ENCODE peak calls at places on chromosomes 13 and 19, in ten cellular contexts. One of them, this sample, is unnamed.

GRCh38 chr13:42394361-42395065 is 122.6 kb downstream of the AKAP11 start:
- DNase-seq in heart right ventricle: no peak
- DNase-seq in Calu3: no peak
- DNase-seq in left lung: no peak
- DNase-seq in fibroblast of lung: no peak
- DNase-seq in breast epithelium: no peak
- DNase-seq in endothelial cell: no peak
- DNase-seq in fibroblast of the aortic adventitia: no peak
- DNase-seq in psoas muscle: no peak
- DNase-seq in activated CD8-positive, alpha-beta T cell treated with anti-CD3 and anti-CD28 coated beads for 36 hours: peak; percentile 41
- DNase-seq in this sample: no peak

GRCh38 chr19:18414504-18415176 is 4.6 kb upstream of the SSBP4 start:
- DNase-seq in heart right ventricle: no peak
- DNase-seq in Calu3: peak; percentile 31
- DNase-seq in left lung: peak; percentile 55
- DNase-seq in fibroblast of lung: no peak
- DNase-seq in breast epithelium: no peak
- DNase-seq in endothelial cell: no peak
- DNase-seq in fibroblast of the aortic adventitia: no peak
- DNase-seq in psoas muscle: no peak
- DNase-seq in activated CD8-positive, alpha-beta T cell treated with anti-CD3 and anti-CD28 coated beads for 36 hours: peak; percentile 61
- DNase-seq in this sample: no peak

GRCh38 chr19:35533822-35534521 is 716 bp downstream of the GAPDHS start:
- DNase-seq in heart right ventricle: peak; percentile 35
- DNase-seq in Calu3: peak; percentile 50
- DNase-seq in left lung: no peak
- DNase-seq in fibroblast of lung: peak; percentile 26
- DNase-seq in breast epithelium: no peak
- DNase-seq in endothelial cell: peak; percentile 50
- DNase-seq in fibroblast of the aortic adventitia: peak; percentile 29
- DNase-seq in psoas muscle: no peak
- DNase-seq in activated CD8-positive, alpha-beta T cell treated with anti-CD3 and anti-CD28 coated beads for 36 hours: peak; percentile 64
- DNase-seq in this sample: no peak

GRCh38 chr13:71632721-71633120 is 234.3 kb downstream of the DACH1 start:
- DNase-seq in heart right ventricle: no peak
- DNase-seq in Calu3: no peak
- DNase-seq in left lung: no peak
- DNase-seq in fibroblast of lung: no peak
- DNase-seq in breast epithelium: no peak
- DNase-seq in endothelial cell: no peak
- DNase-seq in fibroblast of the aortic adventitia: no peak
- DNase-seq in psoas muscle: no peak
- DNase-seq in activated CD8-positive, alpha-beta T cell treated with anti-CD3 and anti-CD28 coated beads for 36 hours: no peak
- DNase-seq in this sample: no peak

GRCh38 chr19:39090881-39091280 is 6.7 kb downstream of the ACP7 start:
- DNase-seq in heart right ventricle: no peak
- DNase-seq in Calu3: no peak
- DNase-seq in left lung: no peak
- DNase-seq in fibroblast of lung: no peak
- DNase-seq in breast epithelium: no peak
- DNase-seq in endothelial cell: no peak
- DNase-seq in fibroblast of the aortic adventitia: no peak
- DNase-seq in psoas muscle: no peak
- DNase-seq in activated CD8-positive, alpha-beta T cell treated with anti-CD3 and anti-CD28 coated beads for 36 hours: no peak
- DNase-seq in this sample: no peak

GRCh38 chr13:106440846-106441245 is 94.6 kb downstream of the EFNB2 start:
- DNase-seq in heart right ventricle: no peak
- DNase-seq in Calu3: no peak
- DNase-seq in left lung: no peak
- DNase-seq in fibroblast of lung: no peak
- DNase-seq in breast epithelium: no peak
- DNase-seq in endothelial cell: no peak
- DNase-seq in fibroblast of the aortic adventitia: no peak
- DNase-seq in psoas muscle: no peak
- DNase-seq in activated CD8-positive, alpha-beta T cell treated with anti-CD3 and anti-CD28 coated beads for 36 hours: no peak
- DNase-seq in this sample: no peak

GRCh38 chr19:35216026-35216832 is 12.3 kb downstream of the FAM187B start:
- DNase-seq in heart right ventricle: no peak
- DNase-seq in Calu3: no peak
- DNase-seq in left lung: no peak
- DNase-seq in fibroblast of lung: no peak
- DNase-seq in breast epithelium: no peak
- DNase-seq in endothelial cell: no peak
- DNase-seq in fibroblast of the aortic adventitia: no peak
- DNase-seq in psoas muscle: no peak
- DNase-seq in activated CD8-positive, alpha-beta T cell treated with anti-CD3 and anti-CD28 coated beads for 36 hours: no peak
- DNase-seq in this sample: no peak

GRCh38 chr19:36246006-36246391 is 31.1 kb downstream of the ZNF146 start:
- DNase-seq in heart right ventricle: no peak
- DNase-seq in Calu3: no peak
- DNase-seq in left lung: no peak
- DNase-seq in fibroblast of lung: no peak
- DNase-seq in breast epithelium: no peak
- DNase-seq in endothelial cell: no peak
- DNase-seq in fibroblast of the aortic adventitia: no peak
- DNase-seq in psoas muscle: no peak
- DNase-seq in activated CD8-positive, alpha-beta T cell treated with anti-CD3 and anti-CD28 coated beads for 36 hours: no peak
- DNase-seq in this sample: no peak

GRCh38 chr13:55155046-55155445 is 1985.7 kb upstream of the PRR20A start:
- DNase-seq in heart right ventricle: no peak
- DNase-seq in Calu3: no peak
- DNase-seq in left lung: no peak
- DNase-seq in fibroblast of lung: no peak
- DNase-seq in breast epithelium: no peak
- DNase-seq in endothelial cell: no peak
- DNase-seq in fibroblast of the aortic adventitia: no peak
- DNase-seq in psoas muscle: no peak
- DNase-seq in activated CD8-positive, alpha-beta T cell treated with anti-CD3 and anti-CD28 coated beads for 36 hours: no peak
- DNase-seq in this sample: no peak

GRCh38 chr19:3283886-3284657 is 59.6 kb downstream of the CELF5 start:
- DNase-seq in heart right ventricle: no peak
- DNase-seq in Calu3: no peak
- DNase-seq in left lung: no peak
- DNase-seq in fibroblast of lung: no peak
- DNase-seq in breast epithelium: no peak
- DNase-seq in endothelial cell: no peak
- DNase-seq in fibroblast of the aortic adventitia: no peak
- DNase-seq in psoas muscle: no peak
- DNase-seq in activated CD8-positive, alpha-beta T cell treated with anti-CD3 and anti-CD28 coated beads for 36 hours: no peak
- DNase-seq in this sample: no peak

GRCh38 chr19:3283246-3283751 is 58.8 kb downstream of the CELF5 start:
- DNase-seq in heart right ventricle: no peak
- DNase-seq in Calu3: no peak
- DNase-seq in left lung: no peak
- DNase-seq in fibroblast of lung: no peak
- DNase-seq in breast epithelium: no peak
- DNase-seq in endothelial cell: no peak
- DNase-seq in fibroblast of the aortic adventitia: no peak
- DNase-seq in psoas muscle: no peak
- DNase-seq in activated CD8-positive, alpha-beta T cell treated with anti-CD3 and anti-CD28 coated beads for 36 hours: no peak
- DNase-seq in this sample: no peak

GRCh38 chr19:3281026-3281425 is 56.6 kb downstream of the CELF5 start:
- DNase-seq in heart right ventricle: no peak
- DNase-seq in Calu3: no peak
- DNase-seq in left lung: no peak
- DNase-seq in fibroblast of lung: no peak
- DNase-seq in breast epithelium: no peak
- DNase-seq in endothelial cell: no peak
- DNase-seq in fibroblast of the aortic adventitia: no peak
- DNase-seq in psoas muscle: no peak
- DNase-seq in activated CD8-positive, alpha-beta T cell treated with anti-CD3 and anti-CD28 coated beads for 36 hours: no peak
- DNase-seq in this sample: no peak

GRCh38 chr19:3282155-3282554 is 57.7 kb downstream of the CELF5 start:
- DNase-seq in heart right ventricle: no peak
- DNase-seq in Calu3: no peak
- DNase-seq in left lung: no peak
- DNase-seq in fibroblast of lung: no peak
- DNase-seq in breast epithelium: no peak
- DNase-seq in endothelial cell: no peak
- DNase-seq in fibroblast of the aortic adventitia: no peak
- DNase-seq in psoas muscle: no peak
- DNase-seq in activated CD8-positive, alpha-beta T cell treated with anti-CD3 and anti-CD28 coated beads for 36 hours: no peak
- DNase-seq in this sample: no peak

DNA sequence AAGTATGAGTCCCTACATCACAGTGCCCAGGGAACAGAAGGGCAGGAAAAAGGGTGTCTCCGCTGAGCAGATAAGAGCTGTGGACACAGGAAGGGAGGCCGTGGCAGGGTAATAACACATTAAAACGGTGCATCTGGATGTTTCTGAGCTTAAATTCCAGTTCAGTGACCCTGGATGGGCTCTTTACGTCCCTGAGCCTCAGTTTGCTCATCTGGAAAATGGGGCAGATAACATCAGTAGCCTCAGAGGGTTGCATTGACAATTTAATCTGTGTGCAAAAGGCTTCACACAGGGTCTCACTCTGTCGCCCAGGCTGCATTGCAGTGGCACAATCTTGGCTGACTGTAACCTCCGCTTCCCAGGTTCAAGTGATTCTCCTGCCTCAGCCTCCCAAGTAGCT is 58.1 kb downstream of the CELF5 start:
- DNase-seq in heart right ventricle: no peak
- DNase-seq in Calu3: no peak
- DNase-seq in left lung: no peak
- DNase-seq in fibroblast of lung: no peak
- DNase-seq in breast epithelium: no peak
- DNase-seq in endothelial cell: no peak
- DNase-seq in fibroblast of the aortic adventitia: no peak
- DNase-seq in psoas muscle: no peak
- DNase-seq in activated CD8-positive, alpha-beta T cell treated with anti-CD3 and anti-CD28 coated beads for 36 hours: no peak
- DNase-seq in this sample: no peak
- TF ChIP-seq CTCF in heart right ventricle: no peak
- TF ChIP-seq CTCF in Calu3: no peak
- TF ChIP-seq CTCF in left lung: no peak
- TF ChIP-seq CTCF in fibroblast of lung: no peak
- TF ChIP-seq CTCF in breast epithelium: no peak
- TF ChIP-seq CTCF in endothelial cell: no peak
- TF ChIP-seq CTCF in fibroblast of the aortic adventitia: no peak
- TF ChIP-seq CTCF in psoas muscle: no peak
- TF ChIP-seq CTCF in activated CD8-positive, alpha-beta T cell treated with anti-CD3 and anti-CD28 coated beads for 36 hours: no peak
- TF ChIP-seq CTCF in this sample: no peak

GRCh38 chr13:47397739-47398138 is 500.9 kb upstream of the HTR2A start:
- DNase-seq in heart right ventricle: no peak
- DNase-seq in Calu3: peak; percentile 1
- DNase-seq in left lung: no peak
- DNase-seq in fibroblast of lung: peak; percentile 73
- DNase-seq in breast epithelium: no peak
- DNase-seq in endothelial cell: no peak
- DNase-seq in fibroblast of the aortic adventitia: peak; percentile 80
- DNase-seq in psoas muscle: no peak
- DNase-seq in activated CD8-positive, alpha-beta T cell treated with anti-CD3 and anti-CD28 coated beads for 36 hours: no peak
- DNase-seq in this sample: no peak
- TF ChIP-seq CTCF in heart right ventricle: no peak
- TF ChIP-seq CTCF in Calu3: no peak
- TF ChIP-seq CTCF in left lung: no peak
- TF ChIP-seq CTCF in fibroblast of lung: no peak
- TF ChIP-seq CTCF in breast epithelium: no peak
- TF ChIP-seq CTCF in endothelial cell: no peak
- TF ChIP-seq CTCF in fibroblast of the aortic adventitia: no peak
- TF ChIP-seq CTCF in psoas muscle: no peak
- TF ChIP-seq CTCF in activated CD8-positive, alpha-beta T cell treated with anti-CD3 and anti-CD28 coated beads for 36 hours: no peak
- TF ChIP-seq CTCF in this sample: peak; percentile 20

DNA sequence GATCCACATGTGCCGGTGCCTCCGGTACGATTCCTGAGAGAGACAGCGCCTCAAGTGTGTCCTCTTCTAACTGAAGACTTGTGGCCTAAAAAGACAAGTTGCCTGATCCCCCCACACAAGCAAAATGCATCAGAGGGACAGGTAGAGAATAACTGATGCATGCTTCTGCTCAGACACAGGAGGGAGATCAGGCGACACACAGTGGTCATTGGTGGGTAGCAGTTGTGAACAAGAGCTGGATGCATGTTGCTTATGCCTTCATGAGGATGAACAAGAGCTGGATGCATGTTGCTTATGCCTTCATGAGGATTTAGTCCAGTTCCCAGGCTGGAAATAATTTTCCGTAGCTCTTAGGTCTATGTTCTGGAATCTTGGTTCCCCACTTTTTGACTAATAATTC is 505.6 kb downstream of the MYO16 start:
- DNase-seq in heart right ventricle: no peak
- DNase-seq in Calu3: no peak
- DNase-seq in left lung: no peak
- DNase-seq in fibroblast of lung: no peak
- DNase-seq in breast epithelium: no peak
- DNase-seq in endothelial cell: no peak
- DNase-seq in fibroblast of the aortic adventitia: no peak
- DNase-seq in psoas muscle: no peak
- DNase-seq in activated CD8-positive, alpha-beta T cell treated with anti-CD3 and anti-CD28 coated beads for 36 hours: no peak
- DNase-seq in this sample: no peak
- TF ChIP-seq CTCF in heart right ventricle: no peak
- TF ChIP-seq CTCF in Calu3: no peak
- TF ChIP-seq CTCF in left lung: no peak
- TF ChIP-seq CTCF in fibroblast of lung: no peak
- TF ChIP-seq CTCF in breast epithelium: no peak
- TF ChIP-seq CTCF in endothelial cell: no peak
- TF ChIP-seq CTCF in fibroblast of the aortic adventitia: peak; percentile 2
- TF ChIP-seq CTCF in psoas muscle: no peak
- TF ChIP-seq CTCF in activated CD8-positive, alpha-beta T cell treated with anti-CD3 and anti-CD28 coated beads for 36 hours: no peak
- TF ChIP-seq CTCF in this sample: no peak

GRCh38 chr13:84867246-84867645 is 932.0 kb downstream of the SLITRK6 start:
- DNase-seq in heart right ventricle: no peak
- DNase-seq in Calu3: no peak
- DNase-seq in left lung: no peak
- DNase-seq in fibroblast of lung: no peak
- DNase-seq in breast epithelium: no peak
- DNase-seq in endothelial cell: no peak
- DNase-seq in fibroblast of the aortic adventitia: no peak
- DNase-seq in psoas muscle: no peak
- DNase-seq in activated CD8-positive, alpha-beta T cell treated with anti-CD3 and anti-CD28 coated beads for 36 hours: no peak
- DNase-seq in this sample: no peak

GRCh38 chr13:84864341-84864740 is 934.9 kb downstream of the SLITRK6 start:
- DNase-seq in heart right ventricle: no peak
- DNase-seq in Calu3: no peak
- DNase-seq in left lung: no peak
- DNase-seq in fibroblast of lung: no peak
- DNase-seq in breast epithelium: no peak
- DNase-seq in endothelial cell: no peak
- DNase-seq in fibroblast of the aortic adventitia: no peak
- DNase-seq in psoas muscle: no peak
- DNase-seq in activated CD8-positive, alpha-beta T cell treated with anti-CD3 and anti-CD28 coated beads for 36 hours: no peak
- DNase-seq in this sample: no peak

GRCh38 chr13:84873951-84874350 is 925.3 kb downstream of the SLITRK6 start:
- DNase-seq in heart right ventricle: no peak
- DNase-seq in Calu3: no peak
- DNase-seq in left lung: no peak
- DNase-seq in fibroblast of lung: no peak
- DNase-seq in breast epithelium: no peak
- DNase-seq in endothelial cell: no peak
- DNase-seq in fibroblast of the aortic adventitia: no peak
- DNase-seq in psoas muscle: no peak
- DNase-seq in activated CD8-positive, alpha-beta T cell treated with anti-CD3 and anti-CD28 coated beads for 36 hours: no peak
- DNase-seq in this sample: no peak

DNA sequence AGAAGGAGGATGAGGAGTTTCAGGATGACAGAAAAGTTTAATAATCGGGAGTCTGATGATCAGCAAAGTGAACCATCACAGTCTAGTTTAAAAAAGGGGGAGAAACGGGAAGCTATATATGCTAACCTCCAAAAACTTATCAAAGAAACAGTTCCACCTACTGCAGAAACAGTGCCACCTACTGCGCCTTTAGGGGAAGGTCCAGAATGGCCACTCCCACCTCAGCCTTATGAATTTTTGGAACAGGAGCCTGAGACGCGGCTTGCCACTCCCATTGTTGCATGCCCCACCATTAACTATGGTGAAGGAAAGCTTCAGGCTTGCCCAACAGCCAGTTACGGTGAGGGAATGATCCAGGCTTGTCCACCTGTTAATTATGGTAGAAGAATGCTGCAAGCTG is 929.0 kb downstream of the SLITRK6 start:
- DNase-seq in heart right ventricle: no peak
- DNase-seq in Calu3: no peak
- DNase-seq in left lung: no peak
- DNase-seq in fibroblast of lung: no peak
- DNase-seq in breast epithelium: no peak
- DNase-seq in endothelial cell: no peak
- DNase-seq in fibroblast of the aortic adventitia: no peak
- DNase-seq in psoas muscle: no peak
- DNase-seq in activated CD8-positive, alpha-beta T cell treated with anti-CD3 and anti-CD28 coated beads for 36 hours: peak; percentile 8
- DNase-seq in this sample: no peak
- TF ChIP-seq CTCF in heart right ventricle: no peak
- TF ChIP-seq CTCF in Calu3: no peak
- TF ChIP-seq CTCF in left lung: no peak
- TF ChIP-seq CTCF in fibroblast of lung: no peak
- TF ChIP-seq CTCF in breast epithelium: no peak
- TF ChIP-seq CTCF in endothelial cell: no peak
- TF ChIP-seq CTCF in fibroblast of the aortic adventitia: no peak
- TF ChIP-seq CTCF in psoas muscle: no peak
- TF ChIP-seq CTCF in activated CD8-positive, alpha-beta T cell treated with anti-CD3 and anti-CD28 coated beads for 36 hours: no peak
- TF ChIP-seq CTCF in this sample: no peak